ENCODE peak calls at places on chromosomes 13 and 19, in ten cellular contexts. K is RPMI8226; B is T-helper 1 cell; T is Daoy; Y is fibroblast of lung; Z is ELR; P is WTC11; R is GM03348; O is HEK293T; D is effector memory CD4-positive, alpha-beta T cell. N is an unnamed sample.

GRCh38 chr19:1956868-1957492 is 16.0 kb downstream of the CSNK1G2 start:
- DNase-seq in K (no peak), B (no peak), T (no peak), Y (no peak), Z (no peak), P (peak), R (no peak), O (no peak), D (no peak), N (no peak)

GRCh38 chr19:49692102-49692599 is 1.2 kb downstream of the CPT1C start:
- DNase-seq in K (no peak), B (no peak), T (no peak), Y (no peak), Z (no peak), P (no peak), R (no peak), O (no peak), D (no peak), N (no peak)

GRCh38 chr13:29065142-29065541 is 245.0 kb downstream of the MTUS2 start:
- DNase-seq in K (no peak), B (no peak), T (no peak), Y (no peak), Z (no peak), P (no peak), R (no peak), O (no peak), D (no peak), N (no peak)

GRCh38 chr19:38250821-38251563 is 5.2 kb downstream of the PPP1R14A start:
- DNase-seq in K (no peak), B (no peak), T (no peak), Y (no peak), Z (no peak), P (peak), R (no peak), O (no peak), D (no peak), N (no peak)

GRCh38 chr13:70375718-70376117 is 267.5 kb upstream of the KLHL1 start:
- DNase-seq in K (no peak), B (no peak), T (no peak), Y (no peak), Z (no peak), P (no peak), R (no peak), O (no peak), D (no peak), N (no peak)

GRCh38 chr19:5711025-5711424 is 8.9 kb downstream of the LONP1 start:
- DNase-seq in K (no peak), B (no peak), T (no peak), Y (no peak), Z (no peak), P (no peak), R (no peak), O (no peak), D (no peak), N (no peak)

GRCh38 chr19:8401981-8402411 is 11.1 kb upstream of the MARCHF2 start:
- DNase-seq in K (no peak), B (no peak), T (no peak), Y (no peak), Z (no peak), P (no peak), R (no peak), O (no peak), D (no peak), N (no peak)

GRCh38 chr19:6730153-6730804 is 7.1 kb downstream of the GPR108 start:
- DNase-seq in K (no peak), B (no peak), T (peak), Y (no peak), Z (peak), P (peak), R (no peak), O (peak), D (peak), N (no peak)

GRCh38 chr19:11530432-11530831 is 1.5 kb upstream of the ECSIT start:
- DNase-seq in K (peak), B (no peak), T (peak), Y (peak), Z (peak), P (peak), R (peak), O (peak), D (no peak), N (peak)

GRCh38 chr13:23570099-23570926 is at the start of gene TNFRSF19:
- DNase-seq in K (no peak), B (no peak), T (peak), Y (peak), Z (peak), P (no peak), R (peak), O (peak), D (no peak), N (no peak)

GRCh38 chr19:53394522-53394973 is 401 bp upstream of the ZNF765 start:
- DNase-seq in K (no peak), B (no peak), T (peak), Y (peak), Z (peak), P (peak), R (peak), O (peak), D (no peak), N (peak)

GRCh38 chr19:51158474-51159129 is 16.5 kb downstream of the SIGLEC7 start:
- DNase-seq in K (peak), B (no peak), T (peak), Y (no peak), Z (peak), P (peak), R (peak), O (peak), D (peak), N (peak)

GRCh38 chr19:12139885-12140544 is at the start of gene ZNF20:
- DNase-seq in K (peak), B (peak), T (peak), Y (peak), Z (peak), P (peak), R (peak), O (peak), D (peak), N (peak)